ENCODE peak calls at places on chromosomes 4 and X, in eight cellular contexts. L is mucosa of descending colon, K is B cell, T is mesothelial cell of epicardium, O is HFF-Myc, H is psoas muscle, P is bronchial epithelial cell, C is neural progenitor cell. Y is an unnamed sample.

GRCh38 chrX:100696699-100697351 is 35.1 kb downstream of the SYTL4 start:
- DNase-seq in L (no peak), P (no peak), C (no peak), K (no peak), O (no peak), T (no peak), H (no peak), Y (no peak)

GRCh38 chr4:135072553-135072952 is 871.0 kb upstream of the PABPC4L start:
- DNase-seq in O (no peak), K (no peak), H (no peak), C (no peak), L (no peak), T (no peak), P (no peak), Y (no peak)

GRCh38 chr4:150960818-150961217 is 54.3 kb downstream of the LRBA start:
- DNase-seq in P (peak), H (no peak), K (peak), T (no peak), C (peak), O (no peak), L (peak), Y (peak)

GRCh38 chrX:100731441-100732281 is at the start of gene SYTL4:
- DNase-seq in O (no peak), P (no peak), T (no peak), C (peak), L (peak), H (peak), K (peak), Y (peak)

GRCh38 chr4:137531951-137532868 is at the start of gene PCDH18:
- DNase-seq in K (no peak), P (peak), T (peak), O (peak), H (peak), L (peak), C (peak), Y (peak)

GRCh38 chr4:52840531-52841350 is 21.4 kb upstream of the RASL11B start:
- DNase-seq in L (no peak), T (no peak), C (peak), O (no peak), H (no peak), P (no peak), K (no peak), Y (no peak)

GRCh38 chrX:100830547-100830946 is 10.4 kb downstream of the CSTF2 start:
- DNase-seq in P (no peak), L (no peak), H (no peak), C (no peak), T (no peak), K (no peak), O (no peak), Y (no peak)

GRCh38 chrX:71622347-71623104 is 4.2 kb upstream of the CXCR3 start:
- DNase-seq in P (peak), L (peak), H (peak), C (peak), O (no peak), T (peak), K (peak), Y (peak)

GRCh38 chr4:15521442-15522039 is 51.9 kb downstream of the CC2D2A start:
- DNase-seq in L (no peak), T (no peak), K (no peak), H (no peak), O (no peak), C (no peak), P (no peak), Y (no peak)

GRCh38 chr4:63492515-63492914 is 916.7 kb downstream of the TECRL start:
- DNase-seq in P (no peak), L (no peak), T (no peak), H (no peak), K (no peak), O (no peak), C (no peak), Y (no peak)

GRCh38 chrX:151737494-151737893 is 2.9 kb downstream of the CNGA2 start:
- DNase-seq in L (no peak), H (no peak), K (no peak), P (no peak), T (no peak), O (no peak), C (no peak), Y (no peak)

GRCh38 chr4:112889619-112890294 is 159.7 kb upstream of the ANK2 start:
- DNase-seq in P (peak), H (no peak), K (no peak), T (no peak), C (no peak), L (no peak), O (no peak), Y (peak)

GRCh38 chr4:118834070-118834469 is 1.9 kb downstream of the SEC24D start:
- DNase-seq in O (no peak), P (no peak), T (no peak), K (no peak), C (no peak), L (no peak), H (no peak), Y (no peak)

GRCh38 chr4:118833192-118833820 is 2.6 kb downstream of the SEC24D start:
- DNase-seq in P (peak), L (no peak), O (no peak), K (no peak), H (no peak), C (no peak), T (no peak), Y (no peak)

GRCh38 chr4:118836763-118837507 is 1.0 kb upstream of the SEC24D start:
- DNase-seq in P (no peak), O (no peak), C (no peak), L (no peak), T (no peak), H (no peak), K (no peak), Y (no peak)

GRCh38 chr4:118834960-118835895 is 698 bp downstream of the SEC24D start:
- DNase-seq in P (peak), T (peak), O (peak), H (peak), L (peak), K (peak), C (peak), Y (peak)

DNA sequence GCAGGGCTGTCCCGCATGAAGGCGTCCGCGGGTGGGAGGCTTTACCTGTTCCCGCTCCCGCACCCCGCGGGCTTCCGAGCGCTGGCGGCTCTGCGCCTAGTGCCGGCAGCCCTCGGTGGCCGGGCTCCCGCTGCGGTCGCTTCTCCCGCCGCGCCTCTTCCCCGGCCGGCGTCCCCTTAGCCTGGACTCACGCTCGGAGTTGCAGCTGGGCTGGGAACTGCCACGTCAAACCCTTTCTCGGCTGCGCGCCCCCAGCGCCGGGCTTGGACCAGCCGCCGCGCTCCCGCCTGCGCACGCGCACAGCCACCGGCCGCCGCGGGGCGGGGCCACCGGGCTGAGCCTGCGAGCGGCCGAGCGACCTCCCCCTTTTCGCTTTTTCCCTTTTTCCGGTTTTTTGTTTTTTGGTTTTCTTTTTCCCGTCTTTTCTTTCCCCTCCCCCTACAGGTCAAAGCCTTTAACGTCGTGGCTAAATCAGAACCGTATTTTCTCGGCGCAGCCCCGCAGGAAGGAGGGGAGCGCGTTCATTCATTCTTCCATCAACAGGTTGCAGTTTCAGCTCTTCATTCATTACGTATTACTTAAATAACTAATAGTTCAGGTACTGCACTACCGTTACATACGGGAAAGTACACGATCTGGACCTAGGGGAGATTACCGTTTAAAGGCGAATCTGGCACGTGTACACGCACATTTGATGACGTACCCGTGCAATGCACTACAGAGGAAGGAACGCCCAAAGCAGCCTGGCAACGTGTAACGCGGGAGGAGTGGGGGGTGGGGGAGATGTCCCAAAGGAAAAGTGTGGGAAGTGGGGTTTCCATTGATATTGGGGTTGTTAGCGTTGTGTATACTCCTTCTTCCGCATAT is at the start of gene SEC24D:
- DNase-seq in T (peak), H (peak), C (peak), P (peak), L (peak), O (peak), K (peak), Y (peak)
- TF ChIP-seq CTCF in T (peak), H (no peak), C (peak), P (no peak), L (peak), O (no peak), K (peak), Y (no peak)

DNA sequence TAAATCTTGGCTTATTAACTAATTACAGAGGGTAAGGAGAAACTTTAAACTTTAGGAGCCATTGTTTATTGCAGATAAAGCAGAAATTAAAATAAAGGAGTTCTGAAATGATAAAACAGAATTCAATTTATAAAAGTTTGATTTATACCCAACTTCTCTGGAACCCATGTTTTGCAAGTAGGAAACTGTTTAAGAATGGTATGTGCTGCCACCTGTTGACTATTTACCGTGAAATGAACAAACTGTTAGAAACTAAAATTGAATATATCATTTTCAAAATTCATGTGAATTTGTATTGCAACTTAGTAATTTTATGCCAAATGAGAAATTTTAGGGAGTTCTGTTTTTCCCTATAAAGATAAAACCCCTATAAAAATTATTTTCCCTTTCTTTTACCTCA is 11.0 kb upstream of the TBC1D8B start:
- DNase-seq in H (no peak), C (no peak), O (no peak), T (no peak), K (no peak), L (peak), P (peak), Y (peak)
- TF ChIP-seq CTCF in H (peak), C (peak), O (no peak), T (no peak), K (peak), L (no peak), P (no peak), Y (peak)

DNA sequence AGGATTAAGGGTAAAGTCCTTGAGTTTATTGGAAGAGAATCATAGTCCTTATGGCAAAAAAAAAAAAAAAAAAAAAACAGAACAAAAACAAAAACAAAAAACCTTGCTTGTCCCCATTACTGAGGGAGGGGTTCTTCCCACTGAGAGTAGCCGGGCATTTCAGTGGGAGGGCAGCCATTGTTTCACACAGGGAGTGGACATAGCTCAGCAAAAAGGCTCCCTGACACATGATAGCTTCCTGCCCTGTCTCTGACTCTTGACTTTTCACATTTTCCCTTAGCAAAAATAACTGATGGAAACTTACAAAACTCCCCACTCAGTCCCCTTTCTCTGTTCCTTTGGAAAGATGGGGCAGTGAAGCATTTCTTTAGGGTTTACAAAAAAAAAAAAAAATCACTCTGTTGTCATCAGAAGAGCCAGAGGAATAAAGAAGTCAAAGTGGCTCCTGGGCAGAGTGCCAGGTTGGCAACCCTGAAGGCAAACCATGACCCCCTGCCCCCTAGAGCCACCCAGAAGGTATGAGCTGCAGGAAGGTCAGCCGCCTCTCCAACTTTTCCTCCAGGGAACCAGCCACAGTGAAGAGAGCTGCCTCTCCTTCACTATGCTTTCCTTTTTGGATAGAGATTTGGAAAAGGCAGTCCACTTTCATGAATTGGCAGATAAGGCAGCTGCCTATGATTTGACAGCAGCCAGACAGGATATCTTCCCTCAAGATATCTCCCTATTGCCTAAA is 170.6 kb downstream of the KDR start:
- DNase-seq in K (no peak), T (no peak), O (no peak), L (no peak), C (no peak), H (no peak), P (no peak), Y (no peak)
- TF ChIP-seq CTCF in K (no peak), T (no peak), O (no peak), L (no peak), C (no peak), H (no peak), P (no peak), Y (no peak)

DNA sequence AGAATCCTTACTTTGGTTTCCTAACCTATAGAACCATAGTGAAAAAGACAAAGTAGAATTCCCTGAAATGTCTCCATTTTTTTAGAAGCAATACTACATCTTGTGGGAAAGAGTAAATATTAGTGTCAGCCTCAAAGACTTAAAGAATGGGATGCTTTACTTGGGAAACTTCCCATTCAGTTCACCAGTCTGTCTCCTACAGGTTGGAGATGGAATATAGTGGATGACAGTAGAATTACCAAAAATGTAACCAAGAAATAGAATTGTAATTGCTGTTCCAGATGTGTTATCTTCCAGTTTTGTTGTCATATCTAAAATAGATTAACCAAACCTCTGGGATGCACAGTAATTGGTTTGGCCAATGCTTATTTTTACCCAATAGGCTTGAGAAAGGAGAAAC is 338.6 kb upstream of the GRID2 start:
- DNase-seq in H (no peak), O (no peak), L (no peak), P (no peak), T (no peak), C (no peak), K (no peak), Y (no peak)
- TF ChIP-seq CTCF in H (no peak), O (no peak), L (no peak), P (no peak), T (no peak), C (peak), K (no peak), Y (no peak)

GRCh38 chr4:39555472-39555871 is 28.2 kb upstream of the UGDH start:
- DNase-seq in T (no peak), H (no peak), P (no peak), K (no peak), C (no peak), L (no peak), O (no peak), Y (no peak)
- TF ChIP-seq CTCF in T (no peak), H (no peak), P (no peak), K (no peak), C (no peak), L (no peak), O (no peak), Y (no peak)

DNA sequence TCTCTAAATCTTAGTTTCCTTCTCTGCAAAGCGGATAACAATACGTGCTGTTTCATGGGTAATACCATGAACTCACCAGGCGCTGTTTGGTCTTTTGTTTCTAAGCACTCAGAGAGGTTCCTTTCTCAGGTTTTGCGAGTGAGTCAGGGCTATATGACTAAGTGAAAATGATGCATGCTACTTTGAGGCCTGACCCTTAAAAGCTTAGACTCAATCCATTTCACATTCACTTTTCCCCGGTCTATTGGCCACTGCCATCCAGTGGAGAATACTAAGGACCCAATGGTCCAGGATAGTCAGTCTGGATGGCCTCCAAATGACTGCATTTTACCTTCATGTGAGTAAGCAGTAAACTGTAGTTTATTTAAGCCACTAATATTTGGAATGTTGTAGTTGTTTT is 400.8 kb upstream of the SLIT2 start:
- DNase-seq in O (peak), T (no peak), K (no peak), H (no peak), P (peak), L (no peak), C (no peak), Y (peak)
- TF ChIP-seq CTCF in O (peak), T (no peak), K (no peak), H (no peak), P (no peak), L (no peak), C (no peak), Y (peak)